ENCODE peak calls at places on chromosomes 7 and 10, in six cellular contexts. N is skeletal muscle cell, D is D341Med, M is Caco-2, O is NCI-H1092 treated with DMSO at 0.1 percent for 48 hours, V is midbrain. F is an unnamed sample.
A peak's percentile ranks its signal among the peaks of the same experiment; 100 is the strongest.

GRCh38 chr7:37074370-37074769 is 350.1 kb upstream of the AOAH start:
- DNase-seq in M (no peak), V (no peak), N (no peak), O (no peak), D (no peak), F (no peak)

GRCh38 chr7:108413782-108414492 is 42.3 kb downstream of the NRCAM start:
- DNase-seq in D (no peak), V (no peak), O (no peak), N (peak; percentile 33), M (no peak), F (no peak)

GRCh38 chr10:5915451-5915850 is 25.4 kb downstream of the FBH1 start:
- DNase-seq in V (no peak), N (no peak), D (no peak), M (no peak), O (no peak), F (no peak)

GRCh38 chr10:14623931-14624330 is 150.8 kb downstream of the FAM107B start:
- DNase-seq in D (no peak), V (no peak), M (no peak), N (no peak), O (peak; percentile 67), F (no peak)

GRCh38 chr10:50540826-50541122 is 83.0 kb downstream of the SGMS1 start:
- DNase-seq in O (no peak), N (no peak), D (no peak), V (no peak), M (no peak), F (no peak)

GRCh38 chr10:119456435-119456810 is 86.1 kb downstream of the RGS10 start:
- DNase-seq in V (no peak), M (no peak), D (no peak), O (no peak), N (no peak), F (no peak)

GRCh38 chr10:62818426-62819011 is 2.4 kb upstream of the EGR2 start:
- DNase-seq in V (peak; percentile 19), O (no peak), D (peak; percentile 47), M (no peak), N (no peak), F (no peak)

GRCh38 chr10:82396886-82397285 is 521.9 kb downstream of the NRG3 start:
- DNase-seq in D (no peak), M (no peak), N (no peak), O (no peak), V (no peak), F (no peak)

GRCh38 chr10:78981257-78981969 is 87.4 kb upstream of the ZMIZ1 start:
- DNase-seq in D (no peak), N (no peak), O (no peak), V (no peak), M (no peak), F (no peak)

GRCh38 chr10:86938260-86938659 is 19.2 kb downstream of the MMRN2 start:
- DNase-seq in D (no peak), N (no peak), V (no peak), M (no peak), O (no peak), F (no peak)

GRCh38 chr10:101031796-101032636 is 982 bp downstream of the SFXN3 start:
- DNase-seq in V (peak; percentile 87), N (no peak), D (peak; percentile 76), M (peak; percentile 69), O (peak; percentile 17), F (peak; percentile 84)

GRCh38 chr10:89064764-89065163 is 74.2 kb downstream of the FAS start:
- DNase-seq in M (no peak), N (peak; percentile 73), V (peak; percentile 37), O (no peak), D (no peak), F (no peak)

GRCh38 chr7:157462840-157463239 is 126.0 kb downstream of the DNAJB6 start:
- DNase-seq in M (peak; percentile 14), D (no peak), O (no peak), N (no peak), V (no peak), F (no peak)

GRCh38 chr7:87624628-87625027 is 3.6 kb upstream of the RUNDC3B start:
- DNase-seq in M (no peak), N (no peak), D (peak; percentile 25), V (no peak), O (no peak), F (no peak)

GRCh38 chr7:17674166-17674955 is 265.9 kb downstream of the SNX13 start:
- DNase-seq in O (no peak), M (no peak), N (no peak), V (no peak), D (no peak), F (no peak)

GRCh38 chr10:112217413-112218390 is 34.1 kb upstream of the GPAM start:
- DNase-seq in O (no peak), D (no peak), M (no peak), N (no peak), V (no peak), F (no peak)

GRCh38 chr7:101588131-101588935 is 40.8 kb downstream of the MYL10 start:
- DNase-seq in N (no peak), M (peak; percentile 74), O (no peak), V (no peak), D (no peak), F (no peak)

GRCh38 chr10:72375173-72375572 is 20.5 kb upstream of the DNAJB12 start:
- DNase-seq in D (no peak), N (no peak), V (peak; percentile 43), O (no peak), M (no peak), F (no peak)

F was measured in cerebellar cortex.